ENCODE peak calls at places on chromosomes 7 and 10, in ten cellular contexts. N is AG09309; T is Caco-2; O is stimulated activated CD4-positive, alpha-beta T cell treated with anti-CD3 and anti-CD28 coated beads, Interleukin-1b, Interleukin-23, amount 100 ng/mL, for 1 hour; X is adrenal gland; J is GM23248; Z is T-helper 9 cell; U is iris pigment epithelial cell; B is MCF 10A; C is Peyer's patch. F is an unnamed sample.

GRCh38 chr10:91536101-91536500 is 96.8 kb downstream of the PPP1R3C start:
- DNase-seq in O (no peak), C (no peak), U (peak; percentile 34), Z (no peak), J (peak; percentile 76), T (no peak), X (peak; percentile 38), B (no peak), N (peak; percentile 45), F (no peak)

GRCh38 chr7:9083837-9084236 is 650.4 kb downstream of the NXPH1 start:
- DNase-seq in U (no peak), T (peak; percentile 4), Z (no peak), N (no peak), J (no peak), C (no peak), O (no peak), B (no peak), X (no peak), F (no peak)

GRCh38 chr10:123323884-123324283 is 169.7 kb downstream of the BUB3 start:
- DNase-seq in J (no peak), T (no peak), U (no peak), O (no peak), C (no peak), X (no peak), B (no peak), N (no peak), Z (no peak), F (no peak)

GRCh38 chr7:101901661-101902491 is 84.5 kb downstream of the CUX1 start:
- DNase-seq in U (peak; percentile 42), Z (no peak), J (peak; percentile 64), X (peak; percentile 34), O (no peak), T (no peak), C (no peak), N (no peak), B (no peak), F (no peak)

GRCh38 chr7:132785861-132786260 is 209.6 kb upstream of the PLXNA4 start:
- DNase-seq in X (no peak), C (no peak), N (no peak), J (no peak), B (no peak), O (no peak), Z (no peak), T (no peak), U (no peak), F (no peak)

GRCh38 chr10:52135101-52135500 is 179.0 kb upstream of the DKK1 start:
- DNase-seq in U (no peak), T (no peak), B (no peak), C (no peak), O (no peak), Z (no peak), N (no peak), X (no peak), J (no peak), F (no peak)

GRCh38 chr10:21920633-21921032 is 82.9 kb downstream of the DNAJC1 start:
- DNase-seq in C (no peak), X (no peak), J (no peak), B (no peak), O (no peak), Z (no peak), T (no peak), U (no peak), N (no peak), F (no peak)

GRCh38 chr10:43195557-43195956 is 57.3 kb downstream of the CSGALNACT2 start:
- DNase-seq in O (no peak), J (no peak), Z (no peak), X (no peak), U (no peak), C (no peak), T (no peak), B (no peak), N (no peak), F (no peak)

GRCh38 chr10:18523858-18524257 is 127.5 kb downstream of the NSUN6 start:
- DNase-seq in T (no peak), Z (no peak), O (no peak), J (no peak), U (no peak), X (no peak), N (no peak), C (no peak), B (no peak), F (no peak)

GRCh38 chr7:23955600-23956149 is 245.7 kb downstream of the STK31 start:
- DNase-seq in Z (no peak), B (no peak), J (no peak), X (no peak), N (no peak), U (no peak), C (no peak), O (no peak), T (no peak), F (no peak)

GRCh38 chr10:25068152-25069058 is 52.0 kb downstream of the THNSL1 start:
- DNase-seq in C (no peak), U (peak; percentile 26), J (peak; percentile 87), T (no peak), O (no peak), Z (no peak), B (peak; percentile 82), X (no peak), N (no peak), F (no peak)

GRCh38 chr7:99386584-99387238 is 12.2 kb downstream of the ARPC1B start:
- DNase-seq in C (no peak), T (peak; percentile 43), U (no peak), J (peak; percentile 59), O (no peak), X (no peak), Z (no peak), B (peak; percentile 59), N (no peak), F (no peak)

GRCh38 chr10:58951087-58951486 is 225.4 kb upstream of the PHYHIPL start:
- DNase-seq in O (no peak), N (no peak), T (no peak), C (no peak), X (no peak), Z (no peak), B (no peak), U (no peak), J (no peak), F (no peak)

GRCh38 chr7:2494191-2495130 is 18.3 kb upstream of the GRIFIN start:
- DNase-seq in O (no peak), T (no peak), B (no peak), C (no peak), X (no peak), N (no peak), Z (no peak), J (no peak), U (no peak), F (no peak)

GRCh38 chr7:99112097-99112496 is 31.8 kb downstream of the SMURF1 start:
- DNase-seq in T (no peak), N (no peak), O (no peak), J (peak; percentile 27), B (no peak), Z (no peak), X (no peak), U (peak; percentile 45), C (no peak), F (no peak)